ENCODE peak calls at places on chromosomes 11 and 22, in eight cellular contexts. E is activated effector memory CD4-positive, alpha-beta T cell treated with Interleukin-2 at 50 U/mL for 16 hours; D is GM04503; S is pancreas; L is stimulated activated CD4-positive, alpha-beta T cell treated with anti-CD3 and anti-CD28 coated beads, Interleukin-1b, Interleukin-23, amount 100 ng/mL, for 1 hour; X is SJSA1; R is GM12891; P is nephron progenitor cell. C is an unnamed sample.

GRCh38 chr11:35671396-35672127 is 9.0 kb downstream of the TRIM44 start:
- DNase-seq in E (no peak), D (no peak), S (no peak), L (no peak), X (no peak), R (no peak), P (no peak), C (no peak)

GRCh38 chr11:128341280-128341679 is 246.1 kb downstream of the ETS1 start:
- DNase-seq in E (peak; percentile 41), D (no peak), S (no peak), L (no peak), X (no peak), R (no peak), P (no peak), C (peak; percentile 62)

GRCh38 chr11:64603411-64604110 is 12.5 kb downstream of the SLC22A12 start:
- DNase-seq in E (no peak), D (no peak), S (no peak), L (no peak), X (no peak), R (no peak), P (no peak), C (no peak)

GRCh38 chr11:76361365-76361764 is 19.6 kb downstream of the THAP12 start:
- DNase-seq in E (no peak), D (no peak), S (no peak), L (no peak), X (no peak), R (no peak), P (no peak), C (no peak)

GRCh38 chr11:110526323-110526722 is 96.6 kb downstream of the FDX1 start:
- DNase-seq in E (no peak), D (no peak), S (no peak), L (no peak), X (no peak), R (no peak), P (no peak), C (no peak)

GRCh38 chr11:77171885-77172665 is 44.0 kb downstream of the MYO7A start:
- DNase-seq in E (no peak), D (no peak), S (no peak), L (no peak), X (no peak), R (no peak), P (peak; percentile 80), C (no peak)

GRCh38 chr11:18522388-18522787 is 4.4 kb downstream of the TSG101 start:
- DNase-seq in E (no peak), D (no peak), S (no peak), L (no peak), X (no peak), R (no peak), P (no peak), C (no peak)

GRCh38 chr11:9568854-9569587 is 4.4 kb upstream of the WEE1 start:
- DNase-seq in E (no peak), D (peak; percentile 95), S (peak; percentile 74), L (no peak), X (peak; percentile 49), R (no peak), P (no peak), C (no peak)

GRCh38 chr22:27883656-27884350 is 35.3 kb downstream of the PITPNB start:
- DNase-seq in E (no peak), D (no peak), S (no peak), L (no peak), X (no peak), R (no peak), P (no peak), C (no peak)

GRCh38 chr22:43742551-43742950 is 69.6 kb downstream of the EFCAB6 start:
- DNase-seq in E (no peak), D (no peak), S (no peak), L (no peak), X (no peak), R (no peak), P (no peak), C (no peak)

GRCh38 chr11:134244593-134244992 is 8.6 kb downstream of the THYN1 start:
- DNase-seq in E (no peak), D (no peak), S (no peak), L (no peak), X (no peak), R (peak; percentile 51), P (peak; percentile 16), C (no peak)

GRCh38 chr11:29260939-29261705 is 755.7 kb downstream of the KCNA4 start:
- DNase-seq in E (no peak), D (no peak), S (no peak), L (no peak), X (no peak), R (no peak), P (no peak), C (no peak)

GRCh38 chr22:48305726-48306235 is 1521.9 kb downstream of the BRD1 start:
- DNase-seq in E (no peak), D (no peak), S (no peak), L (no peak), X (no peak), R (no peak), P (no peak), C (no peak)

GRCh38 chr11:119533462-119533861 is 110.5 kb upstream of the THY1 start:
- DNase-seq in E (no peak), D (no peak), S (no peak), L (no peak), X (no peak), R (no peak), P (no peak), C (no peak)

C was measured in activated T-helper 2 cell treated with anti-CD3 and anti-CD28 coated beads, Interferon-gamma antibody, Interleukin-2, Interleukin-4, amounts not matched to agents 10 μg/mL and 5 μg/mL and 100 μg/mL, durations not matched to agents 14 hours and 24 hours and 36 hours.